ENCODE peak calls at places on chromosome 19, in ten cellular contexts. U, F, K, Y, W, X, O, C, T and H are unnamed samples.

GRCh38 chr19:18608805-18609716 is 2.5 kb upstream of the CRLF1 start:
- DNase-seq in K (no peak), O (no peak), F (no peak), C (no peak), W (no peak), T (no peak), U (no peak), Y (no peak), X (no peak), H (no peak)

GRCh38 chr19:12800873-12801465 is 631 bp downstream of the PRDX2 start:
- DNase-seq in K (peak; percentile 14), X (no peak), T (no peak), C (no peak), U (no peak), F (no peak), W (no peak), Y (no peak), O (no peak), H (no peak)

GRCh38 chr19:1985588-1986356 is 29.7 kb downstream of the BTBD2 start:
- DNase-seq in K (no peak), W (no peak), C (no peak), T (no peak), Y (no peak), X (no peak), F (no peak), O (no peak), U (no peak), H (no peak)

GRCh38 chr19:23998568-23998967 is 83.9 kb downstream of the ZNF726 start:
- DNase-seq in Y (no peak), X (no peak), F (no peak), C (no peak), W (no peak), U (no peak), O (no peak), T (no peak), K (no peak), H (no peak)

GRCh38 chr19:51549533-51550324 is 18.3 kb upstream of the SIGLEC6 start:
- DNase-seq in C (no peak), Y (no peak), U (no peak), X (no peak), W (no peak), T (no peak), F (no peak), O (no peak), K (no peak), H (no peak)

GRCh38 chr19:16156904-16157303 is 13.4 kb downstream of the HSH2D start:
- DNase-seq in F (no peak), U (no peak), X (no peak), Y (no peak), K (no peak), T (no peak), O (no peak), C (no peak), W (no peak), H (no peak)

GRCh38 chr19:50377051-50377441 is 789 bp downstream of the NR1H2 start:
- DNase-seq in U (no peak), W (no peak), X (no peak), O (no peak), T (no peak), K (no peak), F (no peak), C (no peak), Y (peak; percentile 47), H (no peak)

GRCh38 chr19:11279505-11280236 is 16.3 kb upstream of the TSPAN16 start:
- DNase-seq in Y (no peak), F (peak; percentile 9), X (no peak), U (no peak), O (no peak), K (no peak), W (no peak), T (no peak), C (no peak), H (no peak)

GRCh38 chr19:18156841-18157464 is 4.0 kb downstream of the PIK3R2 start:
- DNase-seq in X (no peak), U (peak; percentile 92), F (no peak), K (peak; percentile 65), T (peak; percentile 74), Y (peak; percentile 93), O (no peak), C (peak; percentile 96), W (peak; percentile 62), H (peak; percentile 92)

GRCh38 chr19:34493649-34494044 is 12.1 kb downstream of the WTIP start:
- DNase-seq in X (no peak), C (no peak), U (no peak), Y (no peak), W (no peak), F (no peak), T (no peak), K (no peak), O (no peak), H (no peak)

GRCh38 chr19:55641376-55642152 is 762 bp downstream of the ZNF580 start:
- DNase-seq in C (peak; percentile 19), W (no peak), K (peak; percentile 44), T (no peak), X (no peak), F (no peak), U (no peak), O (no peak), Y (no peak), H (peak; percentile 45)

GRCh38 chr19:17336872-17337674 is at the start of gene GTPBP3:
- DNase-seq in F (peak; percentile 92), Y (peak; percentile 98), U (peak; percentile 99), O (peak; percentile 87), C (peak; percentile 100), K (peak; percentile 99), W (peak; percentile 95), X (peak; percentile 91), T (peak; percentile 98), H (peak; percentile 97)

GRCh38 chr19:51821921-51822716 is 27.2 kb downstream of the FPR3 start:
- DNase-seq in U (no peak), O (no peak), W (no peak), K (no peak), Y (no peak), T (no peak), C (peak; percentile 91), F (no peak), X (no peak), H (peak; percentile 65)

GRCh38 chr19:17718988-17719711 is at the start of gene MAP1S:
- DNase-seq in X (peak; percentile 46), O (peak; percentile 74), C (peak; percentile 74), Y (peak; percentile 16), F (peak; percentile 39), U (peak; percentile 81), K (peak; percentile 64), T (no peak), W (peak; percentile 48), H (peak; percentile 49)

GRCh38 chr19:57583521-57584416 is at the start of gene ZIK1:
- DNase-seq in F (peak; percentile 66), W (peak; percentile 89), O (peak; percentile 75), C (peak; percentile 95), T (peak; percentile 69), Y (peak; percentile 8), X (peak; percentile 60), U (peak; percentile 99), K (peak; percentile 93), H (peak; percentile 91)

GRCh38 chr19:18379803-18380747 is 5.9 kb upstream of the GDF15 start:
- DNase-seq in F (no peak), U (peak; percentile 50), Y (no peak), W (no peak), T (peak; percentile 93), O (no peak), X (no peak), C (peak; percentile 77), K (peak; percentile 90), H (peak; percentile 83)

GRCh38 chr19:42488783-42489521 is 39.3 kb downstream of the CEACAM1 start:
- DNase-seq in X (no peak), U (no peak), T (no peak), W (no peak), F (no peak), C (no peak), O (no peak), Y (peak; percentile 0), K (no peak), H (no peak)

GRCh38 chr19:16942583-16942982 is 53.8 kb downstream of the F2RL3 start:
- DNase-seq in T (no peak), Y (no peak), O (no peak), W (no peak), C (no peak), F (no peak), K (no peak), X (no peak), U (no peak), H (no peak)

GRCh38 chr19:49554701-49555181 is 25.6 kb downstream of the NOSIP start:
- DNase-seq in C (peak; percentile 19), K (no peak), O (no peak), W (no peak), Y (no peak), X (no peak), T (no peak), F (no peak), U (no peak), H (peak; percentile 79)

GRCh38 chr19:29324717-29325116 is 111.8 kb upstream of the UQCRFS1 start:
- DNase-seq in X (no peak), U (no peak), T (no peak), W (no peak), O (no peak), F (no peak), C (no peak), K (no peak), Y (no peak), H (no peak)

GRCh38 chr19:45779231-45780145 is 2.8 kb downstream of the DMPK start:
- DNase-seq in T (peak; percentile 88), U (peak; percentile 41), C (peak; percentile 45), F (peak; percentile 88), O (peak; percentile 84), X (peak; percentile 82), K (peak; percentile 33), Y (peak; percentile 92), W (no peak), H (peak; percentile 55)

GRCh38 chr19:40443930-40444180 is 280 bp downstream of the SERTAD3 start:
- DNase-seq in F (no peak), U (peak; percentile 29), Y (no peak), W (no peak), O (no peak), C (no peak), K (peak; percentile 31), T (no peak), X (no peak), H (peak; percentile 49)

GRCh38 chr19:27709496-27709895 is 1503.5 kb downstream of the UQCRFS1 start:
- DNase-seq in Y (no peak), W (no peak), X (no peak), F (no peak), O (no peak), K (no peak), T (no peak), C (no peak), U (no peak), H (no peak)

GRCh38 chr19:38055655-38056521 is 148.9 kb downstream of the SIPA1L3 start:
- DNase-seq in K (no peak), W (no peak), Y (no peak), C (no peak), U (no peak), F (no peak), X (no peak), T (no peak), O (no peak), H (no peak)

GRCh38 chr19:12884926-12885748 is 1.9 kb downstream of the KLF1 start:
- DNase-seq in C (peak; percentile 68), X (peak; percentile 83), Y (peak; percentile 90), W (peak; percentile 46), O (peak; percentile 71), K (peak; percentile 51), F (peak; percentile 77), U (peak; percentile 66), T (no peak), H (peak; percentile 45)

GRCh38 chr19:33456845-33457220 is 64.8 kb downstream of the PEPD start:
- DNase-seq in T (no peak), K (no peak), U (no peak), O (no peak), Y (no peak), X (no peak), F (no peak), W (no peak), C (no peak), H (no peak)

GRCh38 chr19:14555918-14556661 is 15.8 kb downstream of the NDUFB7 start:
- DNase-seq in F (no peak), Y (no peak), O (no peak), C (peak; percentile 12), U (peak; percentile 57), X (no peak), K (peak; percentile 48), W (no peak), T (no peak), H (peak; percentile 44)

GRCh38 chr19:49468746-49469447 is 5.1 kb upstream of the FLT3LG start:
- DNase-seq in X (no peak), O (peak; percentile 72), C (peak; percentile 70), Y (no peak), K (no peak), U (no peak), F (peak; percentile 61), W (no peak), T (peak; percentile 75), H (peak; percentile 84)